ENCODE peak calls at places on chromosomes 5 and 9, in six cellular contexts. B is tibial nerve, L is Peyer's patch, C is astrocyte, W is ovary, S is PC-9. D is an unnamed sample. For H3K27me3 and H3K9me3, the result is how much of the 10 kb centered on the place peaks cover.

GRCh38 chr5:177995691-177996595 is at the start of gene PROP1:
- DNase-seq in C (no peak), W (no peak), L (no peak), S (no peak), B (no peak), D (no peak)

GRCh38 chr9:110521211-110521610 is 58.3 kb downstream of the SVEP1 start:
- DNase-seq in B (no peak), L (no peak), W (no peak), S (no peak), C (no peak), D (no peak)

GRCh38 chr9:18543406-18543965 is 69.5 kb downstream of the ADAMTSL1 start:
- DNase-seq in W (no peak), L (no peak), B (no peak), C (peak), S (no peak), D (no peak)

GRCh38 chr5:25393957-25394356 is 749.2 kb upstream of the CDH10 start:
- DNase-seq in L (no peak), W (no peak), B (no peak), S (no peak), C (no peak), D (no peak)

GRCh38 chr5:14347522-14347921 is 204.4 kb downstream of the TRIO start:
- DNase-seq in S (no peak), C (no peak), B (no peak), L (no peak), W (no peak), D (no peak)

GRCh38 chr5:168830833-168831232 is 251.7 kb upstream of the PANK3 start:
- DNase-seq in B (no peak), S (no peak), L (no peak), C (no peak), W (no peak), D (no peak)

GRCh38 chr5:159101689-159102088 is 2.0 kb upstream of the EBF1 start:
- DNase-seq in B (no peak), L (no peak), S (no peak), W (no peak), C (no peak), D (no peak)

GRCh38 chr5:68279960-68280359 is 64.4 kb downstream of the PIK3R1 start:
- DNase-seq in S (no peak), W (no peak), L (no peak), B (no peak), C (no peak), D (no peak)

GRCh38 chr9:131417264-131418142 is 23.6 kb downstream of the PRRC2B start:
- DNase-seq in B (no peak), W (no peak), S (no peak), L (no peak), C (no peak), D (no peak)

GRCh38 chr5:171155621-171156020 is 153.4 kb upstream of the TLX3 start:
- DNase-seq in B (no peak), C (peak), S (no peak), W (no peak), L (no peak), D (no peak)

GRCh38 chr5:148807845-148808244 is 18.6 kb upstream of the ADRB2 start:
- DNase-seq in B (no peak), L (no peak), C (peak), W (no peak), S (no peak), D (peak)

GRCh38 chr5:79743846-79744605 is 54.4 kb downstream of the CMYA5 start:
- DNase-seq in L (no peak), C (no peak), B (no peak), S (no peak), W (no peak), D (no peak)

GRCh38 chr5:65263291-65263690 is 218.4 kb downstream of the ADAMTS6 start:
- DNase-seq in B (no peak), S (no peak), C (peak), L (no peak), W (no peak), D (no peak)

GRCh38 chr5:151347364-151347763 is at the start of gene SLC36A2:
- DNase-seq in L (no peak), W (no peak), C (no peak), B (no peak), S (no peak), D (peak)

GRCh38 chr9:122128432-122129343 is 30.9 kb downstream of the NDUFA8 start:
- DNase-seq in B (no peak), L (peak), S (no peak), C (no peak), W (peak), D (peak)

GRCh38 chr9:3954950-3955670 is 344.8 kb downstream of the GLIS3 start:
- DNase-seq in L (no peak), B (no peak), S (no peak), W (peak), C (no peak), D (no peak)

GRCh38 chr5:149212203-149212951 is 59.3 kb upstream of the AFAP1L1 start:
- DNase-seq in L (no peak), C (peak), S (no peak), B (no peak), W (no peak), D (no peak)

GRCh38 chr9:95025213-95026170 is 292.0 kb downstream of the FANCC start:
- DNase-seq in W (peak), C (peak), B (peak), L (peak), S (no peak), D (peak)

GRCh38 chr9:91073811-91074771 is 272.5 kb downstream of the SYK start:
- DNase-seq in C (no peak), B (no peak), W (no peak), L (no peak), S (no peak), D (peak)

GRCh38 chr5:35656721-35657120 is 39.1 kb downstream of the SPEF2 start:
- DNase-seq in S (no peak), W (no peak), L (no peak), B (no peak), C (peak), D (no peak)

GRCh38 chr9:73689091-73689870 is 537.6 kb downstream of the ANXA1 start:
- DNase-seq in B (no peak), C (no peak), W (no peak), L (no peak), S (no peak), D (no peak)

GRCh38 chr5:32059779-32060178 is 114.3 kb downstream of the GOLPH3 start:
- DNase-seq in S (peak), W (no peak), L (no peak), B (no peak), C (peak), D (no peak)

GRCh38 chr9:75239176-75239575 is 150.9 kb downstream of the OSTF1 start:
- DNase-seq in L (no peak), S (peak), C (peak), W (no peak), B (peak), D (no peak)

GRCh38 chr5:113117543-113118110 is 141.0 kb downstream of the DCP2 start:
- DNase-seq in L (no peak), B (no peak), C (no peak), S (no peak), W (no peak), D (no peak)

GRCh38 chr9:107137495-107138202 is 145.4 kb upstream of the RAD23B start:
- DNase-seq in L (no peak), C (no peak), B (no peak), W (no peak), S (no peak), D (no peak)

GRCh38 chr9:7549261-7549660 is 250.3 kb downstream of the DMAC1 start:
- DNase-seq in L (peak), B (no peak), C (no peak), W (no peak), S (no peak), D (no peak)

GRCh38 chr9:2413196-2413840 is 208.3 kb upstream of the VLDLR start:
- DNase-seq in C (no peak), S (no peak), W (no peak), L (no peak), B (no peak), D (no peak)

GRCh38 chr5:16538001-16538400 is 72.4 kb upstream of the ZNF622 start:
- DNase-seq in L (no peak), S (no peak), C (no peak), W (no peak), B (no peak), D (no peak)

GRCh38 chr5:132557425-132557805 is 638 bp downstream of the RAD50 start:
- DNase-seq in C (peak), L (peak), S (peak), B (no peak), W (peak), D (peak)

GRCh38 chr5:5381259-5382006 is 41.0 kb upstream of the ICE1 start:
- DNase-seq in S (no peak), W (no peak), C (peak), B (no peak), L (no peak), D (no peak)

GRCh38 chr5:150402226-150402773 is 10.4 kb downstream of the CD74 start:
- DNase-seq in W (no peak), L (no peak), S (no peak), B (no peak), C (no peak), D (no peak)

GRCh38 chr5:151663617-151664322 is 22.9 kb downstream of the SPARC start:
- DNase-seq in W (peak), C (no peak), S (no peak), B (peak), L (no peak), D (no peak)

GRCh38 chr9:111961575-111961974 is 65.0 kb downstream of the UGCG start:
- DNase-seq in C (peak), W (no peak), B (no peak), S (no peak), L (peak), D (peak)

GRCh38 chr5:180375955-180376354 is 22.8 kb upstream of the GFPT2 start:
- DNase-seq in S (no peak), B (no peak), L (no peak), C (no peak), W (no peak), D (no peak)

GRCh38 chr5:83385812-83386211 is 85.7 kb upstream of the VCAN start:
- DNase-seq in S (no peak), W (no peak), L (no peak), B (no peak), C (no peak), D (no peak)

GRCh38 chr5:168793844-168794837 is 215.0 kb upstream of the PANK3 start:
- DNase-seq in S (no peak), W (peak), L (peak), B (no peak), C (peak), D (peak)

GRCh38 chr9:108443278-108443633 is 412.5 kb downstream of the ACTL7B start:
- DNase-seq in S (no peak), B (no peak), L (no peak), C (no peak), W (no peak), D (no peak)

GRCh38 chr9:38371495-38371894 is 21.0 kb upstream of the ALDH1B1 start:
- DNase-seq in S (no peak), L (peak), C (peak), W (peak), B (no peak), D (no peak)

GRCh38 chr5:32586251-32586642 is 890 bp downstream of the SUB1 start:
- DNase-seq in L (no peak), C (no peak), S (no peak), B (no peak), W (no peak), D (no peak)

GRCh38 chr9:98099898-98100297 is 19.1 kb downstream of the TRIM14 start:
- DNase-seq in L (peak), S (no peak), C (no peak), B (no peak), W (no peak), D (no peak)

DNA sequence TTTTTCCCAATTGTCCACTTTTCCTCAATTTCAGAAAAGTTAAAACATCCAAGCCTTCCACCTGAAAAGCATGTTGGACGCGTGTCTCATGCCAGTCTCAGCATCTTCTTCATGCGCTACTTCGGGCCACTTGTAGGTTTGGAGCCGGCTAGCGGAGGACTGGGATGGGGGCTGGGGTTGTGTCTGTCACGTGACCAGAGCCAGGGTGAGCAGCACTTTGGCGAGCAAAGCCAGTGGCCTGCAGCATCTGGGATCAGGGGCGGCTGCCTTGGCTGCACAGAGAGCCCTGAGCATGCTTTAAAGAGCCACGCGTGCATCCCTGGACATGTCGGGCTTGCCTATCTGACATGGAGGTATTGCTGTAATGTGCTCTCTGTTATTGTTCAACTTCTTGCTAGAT is 41.2 kb downstream of the SLC6A3 start:
- DNase-seq in C (no peak), W (no peak), S (no peak), B (no peak), L (peak), D (no peak)
- H3K27me3 ChIP-seq in C (under half), W (under half), S (half or more), B (under half), L (under half), D (under half)

DNA sequence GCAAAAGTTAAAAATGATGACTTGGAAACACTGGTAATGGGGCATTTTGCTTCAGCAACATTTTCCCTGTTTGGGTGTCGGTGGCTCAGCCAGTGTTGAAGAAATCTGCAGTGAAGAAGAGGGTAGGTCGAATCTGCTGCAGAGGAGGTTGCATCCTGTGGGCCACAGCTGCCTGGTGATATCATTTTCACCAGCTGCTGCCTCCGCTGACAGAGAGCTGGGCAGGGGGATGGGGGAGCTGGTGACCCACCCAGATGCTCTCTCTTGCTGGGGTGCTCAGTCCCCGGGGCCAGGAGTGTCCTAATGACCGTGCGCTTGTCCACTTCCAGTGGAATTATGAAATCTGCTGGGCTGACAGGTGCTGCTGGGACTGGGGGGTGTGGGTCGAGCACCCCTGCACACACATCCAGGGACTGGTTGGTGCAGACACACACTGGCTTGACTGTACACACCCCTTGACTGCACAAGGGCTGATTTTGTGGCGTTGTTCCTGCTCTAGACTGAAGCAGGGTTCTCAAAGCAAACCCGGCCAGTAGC is 83.2 kb upstream of the IRX4 start:
- DNase-seq in S (no peak), B (no peak), L (no peak), W (no peak), C (no peak), D (no peak)
- H3K27ac ChIP-seq in S (no peak), B (no peak), L (no peak), W (no peak), C (no peak), D (no peak)

GRCh38 chr5:141402553-141403328 is at the start of gene PCDHGA9:
- DNase-seq in B (no peak), S (no peak), W (no peak), L (no peak), C (no peak), D (peak)

GRCh38 chr5:141398608-141399007 is 861 bp downstream of the PCDHGB5 start:
- DNase-seq in C (no peak), W (no peak), B (no peak), L (no peak), S (no peak), D (no peak)

GRCh38 chr5:141399555-141400258 is 2.0 kb downstream of the PCDHGB5 start:
- DNase-seq in S (no peak), C (no peak), L (no peak), B (no peak), W (no peak), D (no peak)

DNA sequence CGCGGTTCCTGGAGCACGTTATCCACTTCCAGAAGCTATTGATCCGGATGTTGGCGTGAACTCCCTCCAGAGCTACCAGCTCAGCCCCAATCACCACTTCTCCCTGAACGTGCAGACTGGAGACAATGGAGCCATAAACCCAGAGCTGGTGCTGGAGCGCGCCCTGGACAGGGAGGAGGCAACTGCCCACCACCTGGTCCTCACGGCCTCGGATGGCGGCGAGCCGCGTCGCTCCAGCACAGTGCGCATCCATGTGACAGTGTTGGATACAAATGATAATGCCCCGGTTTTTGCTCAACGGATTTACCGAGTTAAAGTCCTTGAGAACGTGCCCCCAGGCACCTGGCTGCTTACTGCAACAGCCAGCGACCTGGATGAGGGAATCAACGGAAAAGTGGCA is 809 bp downstream of the PCDHGA9 start:
- DNase-seq in L (no peak), C (no peak), W (no peak), B (no peak), S (no peak), D (peak)
- H3K9me3 ChIP-seq in L (under half), C (half or more), W (under half), B (half or more), S (under half), D (half or more)

GRCh38 chr5:133918316-133918715 is 50.1 kb downstream of the C5orf15 start:
- DNase-seq in W (no peak), B (no peak), C (no peak), S (no peak), L (no peak), D (no peak)
- H3K27me3 ChIP-seq in W (under half), B (under half), C (under half), S (under half), L (under half), D (under half)

DNA sequence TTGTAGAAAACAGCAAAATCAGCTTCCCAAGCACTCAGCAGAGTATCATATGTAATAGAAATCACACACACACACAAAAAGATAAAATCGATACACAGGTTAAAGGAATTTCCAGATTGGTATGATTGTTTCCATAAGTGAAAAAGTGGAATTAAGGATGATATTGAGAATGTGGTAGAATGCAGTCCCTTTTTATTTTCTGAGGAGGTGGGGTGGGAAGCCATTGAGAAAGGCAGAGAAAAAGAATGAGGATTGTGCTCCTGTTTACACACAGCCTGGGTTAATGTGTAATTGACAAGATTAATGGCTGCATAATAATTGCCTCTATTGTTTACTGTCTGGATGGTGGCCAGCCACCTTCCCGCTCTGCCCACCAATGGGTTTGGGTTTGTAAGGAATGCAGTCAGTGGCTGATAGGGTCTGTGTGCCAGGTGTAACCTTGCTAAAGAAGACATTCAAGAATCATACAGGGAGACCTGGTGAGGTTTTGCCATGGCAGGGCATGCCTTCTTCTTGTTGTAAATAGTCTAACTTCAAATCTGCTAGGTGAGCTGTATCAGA is 177.2 kb upstream of the MAP3K1 start:
- DNase-seq in S (peak), L (no peak), C (no peak), W (no peak), B (no peak), D (no peak)
- H3K27ac ChIP-seq in S (no peak), L (no peak), C (no peak), W (no peak), B (no peak), D (no peak)

GRCh38 chr9:124210697-124211096 is 47.1 kb upstream of the NEK6 start:
- DNase-seq in L (peak), W (no peak), C (no peak), S (no peak), B (no peak), D (no peak)

GRCh38 chr9:124209279-124209678 is 48.5 kb upstream of the NEK6 start:
- DNase-seq in W (no peak), L (no peak), C (no peak), B (no peak), S (no peak), D (no peak)

GRCh38 chr9:124212381-124213050 is 45.2 kb upstream of the NEK6 start:
- DNase-seq in S (peak), C (peak), W (no peak), L (peak), B (no peak), D (no peak)

GRCh38 chr9:124208571-124208970 is 49.2 kb upstream of the NEK6 start:
- DNase-seq in S (no peak), C (no peak), L (no peak), B (no peak), W (no peak), D (no peak)

DNA sequence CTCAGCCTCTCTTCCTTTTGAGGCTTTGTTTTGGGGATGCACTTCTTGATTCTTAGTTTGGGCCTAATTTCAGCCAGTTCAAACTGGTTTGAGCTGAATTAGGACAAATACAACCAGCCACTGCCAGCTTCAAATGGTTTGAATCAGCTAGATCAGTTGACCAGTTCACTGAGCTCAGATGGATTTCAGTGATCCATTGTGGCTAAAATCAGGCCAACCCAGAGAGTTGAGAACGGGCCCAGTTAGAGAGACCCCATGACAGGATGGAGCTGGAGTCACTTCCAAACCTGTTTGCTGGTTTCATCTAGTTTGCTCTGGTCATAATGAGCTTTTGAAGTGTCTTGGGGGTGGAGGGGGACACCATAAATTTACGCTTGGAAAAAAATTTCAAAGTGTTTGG is 48.0 kb upstream of the NEK6 start:
- DNase-seq in C (no peak), S (no peak), L (no peak), W (no peak), B (no peak), D (no peak)
- H3K9me3 ChIP-seq in C (under half), S (under half), L (under half), W (under half), B (under half), D (under half)

DNA sequence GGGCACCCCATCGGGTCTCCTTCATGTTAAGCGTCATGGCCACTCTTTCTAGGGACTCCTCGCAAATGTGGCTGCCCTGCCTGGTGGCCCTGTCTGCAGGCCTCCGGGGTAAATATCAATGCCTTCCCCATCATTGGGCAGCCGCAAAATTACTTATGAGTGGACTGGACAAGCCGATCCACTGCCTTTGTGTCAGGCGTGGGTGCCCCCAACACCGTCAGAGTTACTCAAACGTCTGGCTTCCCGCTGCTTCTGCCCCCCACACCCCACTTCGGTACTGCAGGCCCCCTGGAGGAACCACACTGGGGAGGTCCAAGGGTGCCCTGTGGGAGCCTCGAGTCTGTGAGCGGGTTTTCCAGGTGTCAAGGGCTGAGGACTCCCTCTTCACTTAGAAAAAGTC is 3.8 kb downstream of the LHX3 start:
- DNase-seq in W (no peak), S (no peak), C (no peak), B (no peak), L (no peak), D (peak)
- H3K27me3 ChIP-seq in W (under half), S (under half), C (half or more), B (under half), L (half or more), D (under half)

D was measured in upper lobe of left lung.